ENCODE peak calls at places on chromosomes 4 and X, in nine cellular contexts. L is DND-41, Y is H1, N is brain microvascular endothelial cell, E is cardiac muscle cell, R is upper lobe of left lung, A is lung, M is foreskin keratinocyte, H is heart right ventricle. V is an unnamed sample.
A peak's percentile ranks its signal among the peaks of the same experiment; 100 is the strongest.

GRCh38 chr4:93788712-93789111 is 39.8 kb upstream of the ATOH1 start:
- DNase-seq in L (no peak), Y (no peak), N (peak; percentile 26), E (peak; percentile 27), R (no peak), A (no peak), M (no peak), H (no peak), V (no peak)

GRCh38 chrX:154486052-154486395 is 391 bp downstream of the UBL4A start:
- DNase-seq in L (peak; percentile 40), Y (no peak), N (no peak), E (no peak), R (peak; percentile 86), A (no peak), M (no peak), H (peak; percentile 31), V (no peak)

GRCh38 chrX:5528057-5528456 is 700.6 kb downstream of the NLGN4X start:
- DNase-seq in L (no peak), Y (no peak), N (no peak), E (no peak), R (no peak), A (no peak), M (no peak), H (no peak), V (no peak)

GRCh38 chr4:82415922-82416365 is 14.3 kb downstream of the HNRNPDL start:
- DNase-seq in L (peak; percentile 41), Y (no peak), N (no peak), E (no peak), R (no peak), A (no peak), M (no peak), H (no peak), V (no peak)

GRCh38 chr4:21802406-21802805 is 146.2 kb downstream of the KCNIP4 start:
- DNase-seq in L (no peak), Y (no peak), N (peak; percentile 54), E (peak; percentile 76), R (no peak), A (no peak), M (peak; percentile 50), H (no peak), V (no peak)

GRCh38 chr4:186657766-186658165 is 65.9 kb downstream of the FAT1 start:
- DNase-seq in L (no peak), Y (no peak), N (peak; percentile 47), E (peak; percentile 25), R (no peak), A (no peak), M (peak; percentile 18), H (no peak), V (no peak)

GRCh38 chr4:139768366-139768765 is 102.7 kb downstream of the MGST2 start:
- DNase-seq in L (no peak), Y (no peak), N (no peak), E (no peak), R (no peak), A (no peak), M (no peak), H (no peak), V (no peak)

GRCh38 chrX:30220646-30221045 is 5.3 kb downstream of the MAGEB2 start:
- DNase-seq in L (no peak), Y (no peak), N (no peak), E (no peak), R (no peak), A (no peak), M (no peak), H (no peak), V (no peak)

GRCh38 chr4:86356425-86356824 is 3.4 kb downstream of the MAPK10 start:
- DNase-seq in L (no peak), Y (no peak), N (no peak), E (no peak), R (no peak), A (no peak), M (no peak), H (no peak), V (no peak)

GRCh38 chr4:38368612-38369011 is 295.4 kb upstream of the KLF3 start:
- DNase-seq in L (no peak), Y (no peak), N (peak; percentile 61), E (peak; percentile 78), R (no peak), A (no peak), M (no peak), H (no peak), V (no peak)

GRCh38 chr4:155541716-155542115 is 124.9 kb upstream of the GUCY1A1 start:
- DNase-seq in L (no peak), Y (no peak), N (no peak), E (peak; percentile 22), R (no peak), A (no peak), M (no peak), H (no peak), V (no peak)
- TF ChIP-seq CTCF in L (no peak), Y (no peak), N (no peak), E (no peak), R (no peak), A (no peak), M (no peak), H (no peak), V (no peak)

GRCh38 chr4:189206953-189207352 is 733.7 kb upstream of the FRG1 start:
- DNase-seq in L (no peak), Y (no peak), N (no peak), E (no peak), R (no peak), A (no peak), M (no peak), H (no peak), V (no peak)
- H3K27me3 ChIP-seq in L (no peaks in the 10 kb centered on the region), Y (no peaks in the 10 kb centered on the region), N (no peaks in the 10 kb centered on the region), E (no peaks in the 10 kb centered on the region), R (no peaks in the 10 kb centered on the region), A (no peaks in the 10 kb centered on the region), M (no peaks in the 10 kb centered on the region), H (peaks cover 17% of the 10 kb centered on the region), V (no peaks in the 10 kb centered on the region)

DNA sequence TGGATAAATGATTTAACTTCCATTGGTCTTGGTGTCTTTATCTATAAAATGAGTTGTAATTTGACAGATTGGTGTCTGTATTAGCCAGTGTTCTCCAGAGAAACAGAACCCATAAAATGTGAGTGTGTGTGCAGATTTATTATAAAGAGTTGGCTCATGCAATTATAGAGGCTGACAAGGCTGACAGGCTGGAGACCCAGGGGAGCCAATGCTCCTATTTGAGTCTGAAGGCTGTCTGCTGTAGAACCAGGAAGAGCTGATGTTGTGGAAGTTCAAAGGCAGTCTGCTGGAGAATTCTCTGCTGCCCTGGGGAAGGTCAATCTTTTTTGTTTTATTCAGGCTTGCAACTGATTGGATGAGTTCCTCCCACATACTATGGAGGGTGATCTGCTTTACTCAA is 131.7 kb downstream of the SLC4A4 start:
- DNase-seq in L (no peak), Y (no peak), N (no peak), E (no peak), R (no peak), A (no peak), M (no peak), H (no peak), V (no peak)
- TF ChIP-seq CTCF in L (no peak), Y (no peak), N (no peak), E (no peak), R (no peak), A (no peak), M (no peak), H (no peak), V (no peak)

GRCh38 chrX:111103246-111103645 is 7.3 kb downstream of the PAK3 start:
- DNase-seq in L (no peak), Y (no peak), N (no peak), E (no peak), R (no peak), A (no peak), M (no peak), H (no peak), V (no peak)
- H3K27me3 ChIP-seq in L (no peaks in the 10 kb centered on the region), Y (no peaks in the 10 kb centered on the region), N (no peaks in the 10 kb centered on the region), E (no peaks in the 10 kb centered on the region), R (no peaks in the 10 kb centered on the region), A (no peaks in the 10 kb centered on the region), M (no peaks in the 10 kb centered on the region), H (no peaks in the 10 kb centered on the region), V (no peaks in the 10 kb centered on the region)

V was measured in BJ.